ENCODE peak calls at places on chromosomes 6 and 20, in seven cellular contexts. One of them, this sample, is unnamed.

GRCh38 chr6:148367418-148368024 is 24.9 kb downstream of the SASH1 start:
- DNase-seq in naive thymus-derived CD4-positive, alpha-beta T cell: no peak
- DNase-seq in Caco-2: no peak
- DNase-seq in cardiac muscle cell: no peak
- DNase-seq in H7: peak
- DNase-seq in cardiac fibroblast: peak
- DNase-seq in CD4-positive, alpha-beta memory T cell: no peak
- DNase-seq in this sample: peak

GRCh38 chr6:159084493-159085091 is 39.8 kb upstream of the TAGAP start:
- DNase-seq in H7: no peak
- DNase-seq in CD4-positive, alpha-beta memory T cell: no peak
- DNase-seq in naive thymus-derived CD4-positive, alpha-beta T cell: no peak
- DNase-seq in cardiac fibroblast: peak
- DNase-seq in Caco-2: no peak
- DNase-seq in cardiac muscle cell: no peak
- DNase-seq in this sample: peak

GRCh38 chr6:135692426-135692825 is 159.1 kb upstream of the PDE7B start:
- DNase-seq in H7: no peak
- DNase-seq in cardiac muscle cell: no peak
- DNase-seq in cardiac fibroblast: no peak
- DNase-seq in CD4-positive, alpha-beta memory T cell: no peak
- DNase-seq in Caco-2: no peak
- DNase-seq in naive thymus-derived CD4-positive, alpha-beta T cell: no peak
- DNase-seq in this sample: no peak

GRCh38 chr6:90256698-90257485 is 39.8 kb downstream of the BACH2 start:
- DNase-seq in cardiac fibroblast: peak
- DNase-seq in CD4-positive, alpha-beta memory T cell: peak
- DNase-seq in H7: no peak
- DNase-seq in naive thymus-derived CD4-positive, alpha-beta T cell: no peak
- DNase-seq in cardiac muscle cell: no peak
- DNase-seq in Caco-2: no peak
- DNase-seq in this sample: peak

GRCh38 chr6:149683256-149683860 is 34.5 kb downstream of the LATS1 start:
- DNase-seq in H7: no peak
- DNase-seq in CD4-positive, alpha-beta memory T cell: no peak
- DNase-seq in cardiac muscle cell: no peak
- DNase-seq in cardiac fibroblast: no peak
- DNase-seq in Caco-2: no peak
- DNase-seq in naive thymus-derived CD4-positive, alpha-beta T cell: no peak
- DNase-seq in this sample: no peak

GRCh38 chr20:53842301-53843099 is 227.9 kb downstream of the BCAS1 start:
- DNase-seq in cardiac muscle cell: no peak
- DNase-seq in naive thymus-derived CD4-positive, alpha-beta T cell: no peak
- DNase-seq in cardiac fibroblast: no peak
- DNase-seq in H7: no peak
- DNase-seq in CD4-positive, alpha-beta memory T cell: peak
- DNase-seq in Caco-2: no peak
- DNase-seq in this sample: no peak

GRCh38 chr6:41027799-41028617 is 11.0 kb downstream of the UNC5CL start:
- DNase-seq in Caco-2: no peak
- DNase-seq in H7: peak
- DNase-seq in cardiac muscle cell: peak
- DNase-seq in cardiac fibroblast: peak
- DNase-seq in CD4-positive, alpha-beta memory T cell: peak
- DNase-seq in naive thymus-derived CD4-positive, alpha-beta T cell: peak
- DNase-seq in this sample: peak

GRCh38 chr20:64223526-64224067 is 32.0 kb upstream of the PCMTD2 start:
- DNase-seq in CD4-positive, alpha-beta memory T cell: no peak
- DNase-seq in cardiac muscle cell: peak
- DNase-seq in Caco-2: no peak
- DNase-seq in H7: peak
- DNase-seq in naive thymus-derived CD4-positive, alpha-beta T cell: no peak
- DNase-seq in cardiac fibroblast: peak
- DNase-seq in this sample: no peak

GRCh38 chr6:40319124-40319523 is 268.0 kb downstream of the LRFN2 start:
- DNase-seq in naive thymus-derived CD4-positive, alpha-beta T cell: no peak
- DNase-seq in CD4-positive, alpha-beta memory T cell: no peak
- DNase-seq in Caco-2: no peak
- DNase-seq in H7: no peak
- DNase-seq in cardiac fibroblast: no peak
- DNase-seq in cardiac muscle cell: no peak
- DNase-seq in this sample: no peak

GRCh38 chr6:64538760-64539159 is 903.2 kb downstream of the PHF3 start:
- DNase-seq in naive thymus-derived CD4-positive, alpha-beta T cell: no peak
- DNase-seq in Caco-2: no peak
- DNase-seq in cardiac fibroblast: no peak
- DNase-seq in CD4-positive, alpha-beta memory T cell: no peak
- DNase-seq in H7: no peak
- DNase-seq in cardiac muscle cell: no peak
- DNase-seq in this sample: no peak

GRCh38 chr6:35081426-35081851 is 59.7 kb downstream of the TCP11 start:
- DNase-seq in Caco-2: peak
- DNase-seq in naive thymus-derived CD4-positive, alpha-beta T cell: no peak
- DNase-seq in CD4-positive, alpha-beta memory T cell: no peak
- DNase-seq in H7: peak
- DNase-seq in cardiac muscle cell: no peak
- DNase-seq in cardiac fibroblast: no peak
- DNase-seq in this sample: no peak

GRCh38 chr6:1837868-1838267 is 228.2 kb downstream of the FOXC1 start:
- DNase-seq in CD4-positive, alpha-beta memory T cell: no peak
- DNase-seq in cardiac muscle cell: no peak
- DNase-seq in naive thymus-derived CD4-positive, alpha-beta T cell: no peak
- DNase-seq in H7: no peak
- DNase-seq in cardiac fibroblast: no peak
- DNase-seq in Caco-2: no peak
- DNase-seq in this sample: no peak

GRCh38 chr20:5073154-5074049 is 46.4 kb downstream of the PCNA start:
- DNase-seq in CD4-positive, alpha-beta memory T cell: no peak
- DNase-seq in cardiac fibroblast: peak
- DNase-seq in Caco-2: peak
- DNase-seq in cardiac muscle cell: no peak
- DNase-seq in naive thymus-derived CD4-positive, alpha-beta T cell: no peak
- DNase-seq in H7: peak
- DNase-seq in this sample: peak

GRCh38 chr20:54165014-54165413 is 8.8 kb downstream of the CYP24A1 start:
- DNase-seq in cardiac muscle cell: no peak
- DNase-seq in CD4-positive, alpha-beta memory T cell: no peak
- DNase-seq in H7: no peak
- DNase-seq in cardiac fibroblast: no peak
- DNase-seq in Caco-2: no peak
- DNase-seq in naive thymus-derived CD4-positive, alpha-beta T cell: no peak
- DNase-seq in this sample: no peak

GRCh38 chr6:70298070-70298469 is 4.8 kb downstream of the COL9A1 start:
- DNase-seq in cardiac fibroblast: no peak
- DNase-seq in naive thymus-derived CD4-positive, alpha-beta T cell: no peak
- DNase-seq in cardiac muscle cell: no peak
- DNase-seq in Caco-2: no peak
- DNase-seq in CD4-positive, alpha-beta memory T cell: no peak
- DNase-seq in H7: no peak
- DNase-seq in this sample: no peak

GRCh38 chr6:37061157-37061804 is 55.8 kb downstream of the FGD2 start:
- DNase-seq in naive thymus-derived CD4-positive, alpha-beta T cell: no peak
- DNase-seq in cardiac fibroblast: no peak
- DNase-seq in CD4-positive, alpha-beta memory T cell: no peak
- DNase-seq in Caco-2: no peak
- DNase-seq in cardiac muscle cell: no peak
- DNase-seq in H7: no peak
- DNase-seq in this sample: no peak

GRCh38 chr6:17703256-17703694 is 3.5 kb downstream of the NUP153 start:
- DNase-seq in CD4-positive, alpha-beta memory T cell: peak
- DNase-seq in H7: no peak
- DNase-seq in cardiac fibroblast: peak
- DNase-seq in naive thymus-derived CD4-positive, alpha-beta T cell: no peak
- DNase-seq in Caco-2: no peak
- DNase-seq in cardiac muscle cell: no peak
- DNase-seq in this sample: peak

GRCh38 chr6:149931501-149931900 is 8.6 kb upstream of the RAET1G start:
- DNase-seq in Caco-2: no peak
- DNase-seq in naive thymus-derived CD4-positive, alpha-beta T cell: no peak
- DNase-seq in cardiac fibroblast: no peak
- DNase-seq in CD4-positive, alpha-beta memory T cell: no peak
- DNase-seq in H7: no peak
- DNase-seq in cardiac muscle cell: no peak
- DNase-seq in this sample: no peak

GRCh38 chr6:136720045-136720760 is 72.1 kb downstream of the MAP3K5 start:
- DNase-seq in cardiac fibroblast: no peak
- DNase-seq in cardiac muscle cell: no peak
- DNase-seq in CD4-positive, alpha-beta memory T cell: no peak
- DNase-seq in H7: no peak
- DNase-seq in Caco-2: no peak
- DNase-seq in naive thymus-derived CD4-positive, alpha-beta T cell: no peak
- DNase-seq in this sample: no peak

GRCh38 chr6:84804720-84805119 is 40.3 kb upstream of the TBX18 start:
- DNase-seq in H7: no peak
- DNase-seq in cardiac muscle cell: no peak
- DNase-seq in CD4-positive, alpha-beta memory T cell: no peak
- DNase-seq in Caco-2: no peak
- DNase-seq in naive thymus-derived CD4-positive, alpha-beta T cell: no peak
- DNase-seq in cardiac fibroblast: peak
- DNase-seq in this sample: no peak

GRCh38 chr20:20073851-20074252 is 21.5 kb downstream of the CFAP61 start:
- DNase-seq in Caco-2: no peak
- DNase-seq in cardiac fibroblast: no peak
- DNase-seq in naive thymus-derived CD4-positive, alpha-beta T cell: no peak
- DNase-seq in H7: no peak
- DNase-seq in cardiac muscle cell: no peak
- DNase-seq in CD4-positive, alpha-beta memory T cell: no peak
- DNase-seq in this sample: no peak

GRCh38 chr6:39978240-39978639 is 44.0 kb upstream of the MOCS1 start:
- DNase-seq in cardiac fibroblast: no peak
- DNase-seq in Caco-2: no peak
- DNase-seq in cardiac muscle cell: no peak
- DNase-seq in CD4-positive, alpha-beta memory T cell: no peak
- DNase-seq in H7: no peak
- DNase-seq in naive thymus-derived CD4-positive, alpha-beta T cell: no peak
- DNase-seq in this sample: no peak

GRCh38 chr20:11989018-11989771 is 71.5 kb downstream of the BTBD3 start:
- DNase-seq in cardiac muscle cell: no peak
- DNase-seq in cardiac fibroblast: no peak
- DNase-seq in H7: no peak
- DNase-seq in naive thymus-derived CD4-positive, alpha-beta T cell: no peak
- DNase-seq in Caco-2: no peak
- DNase-seq in CD4-positive, alpha-beta memory T cell: no peak
- DNase-seq in this sample: no peak

GRCh38 chr20:18056174-18057105 is 1.3 kb downstream of the OVOL2 start:
- DNase-seq in naive thymus-derived CD4-positive, alpha-beta T cell: peak
- DNase-seq in cardiac fibroblast: no peak
- DNase-seq in CD4-positive, alpha-beta memory T cell: no peak
- DNase-seq in cardiac muscle cell: peak
- DNase-seq in Caco-2: peak
- DNase-seq in H7: peak
- DNase-seq in this sample: no peak

GRCh38 chr6:144033816-144034540 is 25.9 kb upstream of the PLAGL1 start:
- DNase-seq in cardiac fibroblast: peak
- DNase-seq in Caco-2: no peak
- DNase-seq in naive thymus-derived CD4-positive, alpha-beta T cell: no peak
- DNase-seq in CD4-positive, alpha-beta memory T cell: no peak
- DNase-seq in H7: peak
- DNase-seq in cardiac muscle cell: no peak
- DNase-seq in this sample: peak

GRCh38 chr6:27145731-27146455 is 101.6 kb upstream of the PRSS16 start:
- DNase-seq in naive thymus-derived CD4-positive, alpha-beta T cell: peak
- DNase-seq in cardiac fibroblast: peak
- DNase-seq in Caco-2: peak
- DNase-seq in cardiac muscle cell: peak
- DNase-seq in CD4-positive, alpha-beta memory T cell: peak
- DNase-seq in H7: no peak
- DNase-seq in this sample: peak

GRCh38 chr6:27143474-27144026 is 104.0 kb upstream of the PRSS16 start:
- DNase-seq in cardiac fibroblast: no peak
- DNase-seq in cardiac muscle cell: no peak
- DNase-seq in CD4-positive, alpha-beta memory T cell: no peak
- DNase-seq in Caco-2: no peak
- DNase-seq in naive thymus-derived CD4-positive, alpha-beta T cell: no peak
- DNase-seq in H7: no peak
- DNase-seq in this sample: no peak

GRCh38 chr6:27146706-27147507 is 100.6 kb upstream of the PRSS16 start:
- DNase-seq in Caco-2: peak
- DNase-seq in CD4-positive, alpha-beta memory T cell: peak
- DNase-seq in H7: peak
- DNase-seq in cardiac fibroblast: peak
- DNase-seq in naive thymus-derived CD4-positive, alpha-beta T cell: peak
- DNase-seq in cardiac muscle cell: peak
- DNase-seq in this sample: peak

GRCh38 chr6:27141472-27142015 is 106.0 kb upstream of the PRSS16 start:
- DNase-seq in CD4-positive, alpha-beta memory T cell: no peak
- DNase-seq in naive thymus-derived CD4-positive, alpha-beta T cell: no peak
- DNase-seq in cardiac fibroblast: no peak
- DNase-seq in cardiac muscle cell: no peak
- DNase-seq in H7: no peak
- DNase-seq in Caco-2: no peak
- DNase-seq in this sample: no peak

GRCh38 chr6:27144740-27145079 is 102.8 kb upstream of the PRSS16 start:
- DNase-seq in cardiac fibroblast: no peak
- DNase-seq in Caco-2: no peak
- DNase-seq in naive thymus-derived CD4-positive, alpha-beta T cell: no peak
- DNase-seq in H7: no peak
- DNase-seq in CD4-positive, alpha-beta memory T cell: no peak
- DNase-seq in cardiac muscle cell: no peak
- DNase-seq in this sample: no peak
- H3K4me3 ChIP-seq in cardiac fibroblast: peak
- H3K4me3 ChIP-seq in Caco-2: peak
- H3K4me3 ChIP-seq in naive thymus-derived CD4-positive, alpha-beta T cell: peak
- H3K4me3 ChIP-seq in H7: peak
- H3K4me3 ChIP-seq in CD4-positive, alpha-beta memory T cell: peak
- H3K4me3 ChIP-seq in cardiac muscle cell: peak
- H3K4me3 ChIP-seq in this sample: peak

GRCh38 chr6:43644940-43645612 is at the start of gene RSPH9:
- DNase-seq in Caco-2: no peak
- DNase-seq in cardiac fibroblast: peak
- DNase-seq in cardiac muscle cell: peak
- DNase-seq in H7: peak
- DNase-seq in CD4-positive, alpha-beta memory T cell: peak
- DNase-seq in naive thymus-derived CD4-positive, alpha-beta T cell: peak
- DNase-seq in this sample: peak
- H3K4me3 ChIP-seq in Caco-2: no peak
- H3K4me3 ChIP-seq in cardiac fibroblast: peak
- H3K4me3 ChIP-seq in cardiac muscle cell: peak
- H3K4me3 ChIP-seq in H7: peak
- H3K4me3 ChIP-seq in CD4-positive, alpha-beta memory T cell: peak
- H3K4me3 ChIP-seq in naive thymus-derived CD4-positive, alpha-beta T cell: peak
- H3K4me3 ChIP-seq in this sample: peak

GRCh38 chr6:26043389-26044139 is 43.7 kb upstream of the HFE start:
- DNase-seq in Caco-2: no peak
- DNase-seq in cardiac muscle cell: no peak
- DNase-seq in naive thymus-derived CD4-positive, alpha-beta T cell: peak
- DNase-seq in H7: no peak
- DNase-seq in CD4-positive, alpha-beta memory T cell: peak
- DNase-seq in cardiac fibroblast: peak
- DNase-seq in this sample: peak
- H3K4me3 ChIP-seq in Caco-2: no peak
- H3K4me3 ChIP-seq in cardiac muscle cell: no peak
- H3K4me3 ChIP-seq in naive thymus-derived CD4-positive, alpha-beta T cell: peak
- H3K4me3 ChIP-seq in H7: peak
- H3K4me3 ChIP-seq in CD4-positive, alpha-beta memory T cell: peak
- H3K4me3 ChIP-seq in cardiac fibroblast: peak
- H3K4me3 ChIP-seq in this sample: peak

DNA sequence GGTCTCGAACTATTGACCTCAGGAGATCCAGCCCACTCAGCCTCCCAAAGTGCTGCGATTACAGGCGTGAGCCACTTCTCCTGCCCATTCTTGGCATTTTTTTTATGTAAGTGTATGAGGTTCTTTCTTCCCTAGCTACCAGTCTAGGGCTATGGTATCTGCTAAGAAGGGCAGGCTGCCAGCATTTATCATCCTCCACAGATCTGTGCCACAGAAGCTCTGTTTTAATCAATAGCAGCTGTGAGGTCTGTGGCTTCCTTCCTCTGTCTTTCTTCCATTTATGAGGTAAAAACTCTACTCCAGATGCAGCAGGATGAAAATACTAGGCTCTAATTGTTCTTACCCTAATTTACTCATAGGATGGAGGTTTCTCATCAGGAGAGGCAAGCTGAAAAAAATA is 1382.4 kb upstream of the ADGRB3 start:
- DNase-seq in H7: no peak
- DNase-seq in CD4-positive, alpha-beta memory T cell: no peak
- DNase-seq in cardiac fibroblast: no peak
- DNase-seq in naive thymus-derived CD4-positive, alpha-beta T cell: no peak
- DNase-seq in Caco-2: no peak
- DNase-seq in cardiac muscle cell: no peak
- DNase-seq in this sample: peak
- H3K4me3 ChIP-seq in H7: no peak
- H3K4me3 ChIP-seq in CD4-positive, alpha-beta memory T cell: no peak
- H3K4me3 ChIP-seq in cardiac fibroblast: no peak
- H3K4me3 ChIP-seq in naive thymus-derived CD4-positive, alpha-beta T cell: no peak
- H3K4me3 ChIP-seq in Caco-2: no peak
- H3K4me3 ChIP-seq in cardiac muscle cell: no peak
- H3K4me3 ChIP-seq in this sample: no peak